ENCODE peak calls at places on chromosomes 7 and 10, in nine cellular contexts. D is HCT116, Y is cardiac muscle cell, P is heart left ventricle, R is psoas muscle, G is PC-9, X is A549, J is left ventricle myocardium inferior, C is neural progenitor cell. W is an unnamed sample.
A peak's percentile ranks its signal among the peaks of the same experiment; 100 is the strongest.

GRCh38 chr7:121019018-121019417 is 30.5 kb downstream of the CPED1 start:
- DNase-seq in G (no peak), C (no peak), D (no peak), Y (peak; percentile 76), X (no peak), P (no peak), J (no peak), R (no peak), W (no peak)

GRCh38 chr7:35784332-35784731 is 16.5 kb upstream of the SEPTIN7 start:
- DNase-seq in X (no peak), D (no peak), P (no peak), C (no peak), Y (no peak), G (no peak), J (no peak), R (no peak), W (no peak)

GRCh38 chr10:131091682-131092081 is 219.8 kb downstream of the TCERG1L start:
- DNase-seq in R (no peak), G (no peak), P (no peak), J (no peak), X (no peak), Y (no peak), D (no peak), C (no peak), W (no peak)

GRCh38 chr7:3710531-3710930 is 409.5 kb downstream of the SDK1 start:
- DNase-seq in D (no peak), X (no peak), R (no peak), P (no peak), Y (no peak), G (no peak), J (no peak), C (no peak), W (no peak)

GRCh38 chr7:20359397-20359963 is 28.8 kb downstream of the ITGB8 start:
- DNase-seq in Y (peak; percentile 34), X (no peak), C (no peak), R (no peak), G (no peak), D (no peak), P (no peak), J (no peak), W (no peak)

GRCh38 chr10:30047430-30047829 is 12.0 kb downstream of the JCAD start:
- DNase-seq in J (no peak), C (no peak), D (no peak), R (no peak), Y (no peak), X (no peak), G (no peak), P (no peak), W (no peak)

GRCh38 chr7:90596745-90597526 is 815 bp downstream of the CDK14 start:
- DNase-seq in D (no peak), X (no peak), J (no peak), C (peak; percentile 40), G (no peak), Y (peak; percentile 55), P (no peak), R (no peak), W (no peak)

GRCh38 chr7:96931891-96932290 is 73.5 kb upstream of the DLX6 start:
- DNase-seq in Y (no peak), J (no peak), D (no peak), P (no peak), R (no peak), X (no peak), G (no peak), C (no peak), W (no peak)

GRCh38 chr10:80660736-80661135 is 123.0 kb downstream of the SH2D4B start:
- DNase-seq in D (no peak), J (no peak), P (peak; percentile 38), R (no peak), G (no peak), C (no peak), Y (no peak), X (no peak), W (no peak)

GRCh38 chr7:75669579-75669978 is 69.2 kb downstream of the HIP1 start:
- DNase-seq in J (no peak), Y (no peak), G (no peak), R (no peak), P (no peak), D (no peak), C (no peak), X (no peak), W (no peak)

GRCh38 chr7:77205706-77206105 is 6.1 kb upstream of the FGL2 start:
- DNase-seq in Y (no peak), R (no peak), J (no peak), D (no peak), P (no peak), G (no peak), X (no peak), C (no peak), W (no peak)

GRCh38 chr7:26105206-26105605 is 46.8 kb upstream of the NFE2L3 start:
- DNase-seq in D (no peak), X (no peak), J (no peak), G (no peak), R (no peak), P (no peak), C (no peak), Y (no peak), W (no peak)

GRCh38 chr7:26102176-26102575 is 49.8 kb upstream of the NFE2L3 start:
- DNase-seq in P (no peak), X (no peak), D (no peak), J (no peak), G (no peak), Y (no peak), C (peak; percentile 31), R (no peak), W (no peak)

GRCh38 chr7:26105931-26106330 is 46.1 kb upstream of the NFE2L3 start:
- DNase-seq in G (no peak), J (no peak), D (no peak), P (no peak), X (no peak), C (no peak), R (no peak), Y (no peak), W (no peak)

GRCh38 chr7:26101471-26102151 is 50.4 kb upstream of the NFE2L3 start:
- DNase-seq in Y (no peak), X (no peak), D (no peak), P (no peak), C (peak; percentile 86), R (peak; percentile 65), G (no peak), J (no peak), W (no peak)

GRCh38 chr7:26103541-26104070 is 48.4 kb upstream of the NFE2L3 start:
- DNase-seq in X (no peak), C (peak; percentile 41), G (no peak), R (no peak), J (no peak), P (no peak), D (no peak), Y (no peak), W (no peak)
- H3K27ac ChIP-seq in X (no peak overlapping the region), C (no peak overlapping the region), G (no peak overlapping the region), R (no peak overlapping the region), J (no peak overlapping the region), P (no peak overlapping the region), D (no peak overlapping the region), Y (no peak overlapping the region), W (no peak overlapping the region)

GRCh38 chr7:158527038-158527437 is 60.6 kb downstream of the PTPRN2 start:
- DNase-seq in J (no peak), P (no peak), X (no peak), Y (no peak), R (peak; percentile 24), C (no peak), G (no peak), D (no peak), W (no peak)
- H3K9me3 ChIP-seq in J (no peaks in the 10 kb centered on the region), P (no peaks in the 10 kb centered on the region), X (peaks cover 12% of the 10 kb centered on the region), Y (no peaks in the 10 kb centered on the region), R (no peaks in the 10 kb centered on the region), C (no peaks in the 10 kb centered on the region), G (no peaks in the 10 kb centered on the region), D (no peaks in the 10 kb centered on the region), W (peaks cover 98% of the 10 kb centered on the region)

GRCh38 chr7:134327896-134328295 is 11.2 kb upstream of the SLC35B4 start:
- DNase-seq in R (no peak), D (peak; percentile 75), G (peak; percentile 17), X (peak; percentile 71), J (no peak), Y (peak; percentile 69), C (peak; percentile 78), P (no peak), W (no peak)
- TF ChIP-seq CTCF in R (peak; percentile 17), D (peak; percentile 67), G (peak; percentile 56), X (peak; percentile 61), J (peak; percentile 27), Y (peak; percentile 56), C (peak; percentile 74), P (no peak), W (peak; percentile 69)

GRCh38 chr10:7542189-7542914 is 124.4 kb downstream of the ITIH5 start:
- DNase-seq in J (no peak), C (no peak), P (no peak), X (no peak), Y (no peak), R (no peak), G (no peak), D (no peak), W (no peak)

GRCh38 chr10:7538970-7539694 is 127.6 kb downstream of the ITIH5 start:
- DNase-seq in J (no peak), Y (no peak), C (no peak), D (no peak), R (no peak), G (no peak), P (no peak), X (no peak), W (no peak)

GRCh38 chr10:7545256-7545655 is 121.5 kb downstream of the ITIH5 start:
- DNase-seq in P (peak; percentile 59), R (peak; percentile 65), J (no peak), X (no peak), Y (peak; percentile 77), D (no peak), G (no peak), C (no peak), W (no peak)

GRCh38 chr10:7544203-7544602 is 122.6 kb downstream of the ITIH5 start:
- DNase-seq in X (no peak), R (no peak), P (no peak), Y (peak; percentile 92), D (no peak), J (no peak), C (no peak), G (no peak), W (no peak)

GRCh38 chr10:7541137-7542087 is 125.4 kb downstream of the ITIH5 start:
- DNase-seq in D (no peak), J (peak; percentile 60), Y (peak; percentile 89), X (no peak), P (peak; percentile 82), G (no peak), R (peak; percentile 67), C (peak; percentile 39), W (no peak)
- H3K27ac ChIP-seq in D (no peak overlapping the region), J (peak overlapping the region; percentile 75), Y (peak overlapping the region; percentile 57), X (no peak overlapping the region), P (peak overlapping the region; percentile 84), G (no peak overlapping the region), R (no peak overlapping the region), C (no peak overlapping the region), W (peak overlapping the region; percentile 39)

DNA sequence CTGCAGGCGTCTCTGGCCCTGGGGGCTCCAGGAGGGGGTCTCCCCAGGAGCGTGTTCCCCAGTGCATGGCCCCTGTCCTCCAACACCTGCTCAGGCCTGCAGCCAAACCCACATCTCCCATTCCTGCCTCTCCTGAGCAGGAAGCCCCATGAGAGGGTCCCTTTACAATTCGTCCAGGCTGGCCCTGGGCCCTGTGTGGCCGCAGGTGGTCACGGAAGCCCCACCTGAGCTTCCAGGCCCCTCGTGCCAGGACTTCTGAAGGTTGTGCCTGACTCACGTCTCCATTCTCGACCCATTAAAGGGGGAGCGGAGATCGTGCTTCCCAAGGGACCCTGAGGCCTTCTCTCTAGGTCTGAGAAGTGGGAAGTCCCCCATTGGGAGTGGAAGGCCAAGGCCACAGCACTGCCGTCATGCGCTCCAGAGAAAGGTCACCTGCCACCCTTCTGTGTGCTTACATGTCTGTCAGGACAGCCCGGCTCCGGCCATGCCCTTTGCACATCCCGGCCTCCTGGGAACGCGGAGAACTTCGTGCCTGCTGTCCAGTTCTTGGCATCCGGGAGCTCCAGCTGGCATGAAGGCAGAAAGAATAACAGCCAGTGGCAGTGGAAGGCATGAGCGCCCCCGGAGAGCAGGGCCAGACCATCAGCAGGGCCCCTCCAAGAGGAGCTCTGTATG is 382.3 kb downstream of the DNAJB6 start:
- DNase-seq in D (no peak), R (no peak), Y (no peak), X (no peak), G (no peak), P (no peak), J (no peak), C (no peak), W (no peak)
- H3K9me3 ChIP-seq in D (no peaks in the 10 kb centered on the region), R (no peaks in the 10 kb centered on the region), Y (no peaks in the 10 kb centered on the region), X (no peaks in the 10 kb centered on the region), G (no peaks in the 10 kb centered on the region), P (no peaks in the 10 kb centered on the region), J (no peaks in the 10 kb centered on the region), C (no peaks in the 10 kb centered on the region), W (peaks cover 94% of the 10 kb centered on the region)